ENCODE peak calls at places on chromosomes 4 and X, in seven cellular contexts. One of them, this sample, is unnamed.

GRCh38 chr4:140764785-140765392 is 8.7 kb upstream of the TBC1D9 start:
- DNase-seq in sciatic nerve: no peak
- DNase-seq in heart right ventricle: no peak
- DNase-seq in omental fat pad: no peak
- DNase-seq in T-helper 2 cell: no peak
- DNase-seq in aorta: no peak
- DNase-seq in ELR: peak; percentile 5
- DNase-seq in this sample: no peak

GRCh38 chr4:140138428-140138827 is 15.6 kb downstream of the MAML3 start:
- DNase-seq in aorta: no peak
- DNase-seq in T-helper 2 cell: no peak
- DNase-seq in ELR: no peak
- DNase-seq in sciatic nerve: no peak
- DNase-seq in heart right ventricle: no peak
- DNase-seq in omental fat pad: no peak
- DNase-seq in this sample: no peak

GRCh38 chr4:104353481-104353880 is 141.2 kb downstream of the CXXC4 start:
- DNase-seq in T-helper 2 cell: no peak
- DNase-seq in omental fat pad: no peak
- DNase-seq in ELR: no peak
- DNase-seq in sciatic nerve: no peak
- DNase-seq in heart right ventricle: no peak
- DNase-seq in aorta: no peak
- DNase-seq in this sample: no peak

GRCh38 chr4:149296503-149296902 is 519.1 kb downstream of the IQCM start:
- DNase-seq in heart right ventricle: no peak
- DNase-seq in omental fat pad: no peak
- DNase-seq in T-helper 2 cell: no peak
- DNase-seq in ELR: no peak
- DNase-seq in sciatic nerve: no peak
- DNase-seq in aorta: no peak
- DNase-seq in this sample: no peak

GRCh38 chr4:95190751-95191436 is 357.9 kb downstream of the UNC5C start:
- DNase-seq in omental fat pad: no peak
- DNase-seq in heart right ventricle: no peak
- DNase-seq in sciatic nerve: no peak
- DNase-seq in T-helper 2 cell: no peak
- DNase-seq in ELR: no peak
- DNase-seq in aorta: no peak
- DNase-seq in this sample: no peak

GRCh38 chr4:55323375-55323774 is 22.7 kb upstream of the SRD5A3 start:
- DNase-seq in sciatic nerve: no peak
- DNase-seq in ELR: no peak
- DNase-seq in T-helper 2 cell: no peak
- DNase-seq in heart right ventricle: no peak
- DNase-seq in aorta: no peak
- DNase-seq in omental fat pad: no peak
- DNase-seq in this sample: no peak

GRCh38 chr4:89294583-89295244 is 12.9 kb downstream of the GPRIN3 start:
- DNase-seq in ELR: no peak
- DNase-seq in T-helper 2 cell: no peak
- DNase-seq in sciatic nerve: no peak
- DNase-seq in aorta: no peak
- DNase-seq in omental fat pad: no peak
- DNase-seq in heart right ventricle: no peak
- DNase-seq in this sample: no peak

GRCh38 chrX:47885501-47885900 is 48.8 kb downstream of the ZNF81 start:
- DNase-seq in omental fat pad: no peak
- DNase-seq in T-helper 2 cell: no peak
- DNase-seq in sciatic nerve: no peak
- DNase-seq in ELR: no peak
- DNase-seq in heart right ventricle: no peak
- DNase-seq in aorta: no peak
- DNase-seq in this sample: no peak

GRCh38 chrX:147343467-147343866 is 528.9 kb upstream of the CXorf51A start:
- DNase-seq in heart right ventricle: no peak
- DNase-seq in omental fat pad: no peak
- DNase-seq in T-helper 2 cell: no peak
- DNase-seq in sciatic nerve: no peak
- DNase-seq in ELR: no peak
- DNase-seq in aorta: no peak
- DNase-seq in this sample: no peak